ENCODE peak calls at places on chromosomes 16 and 17, in four cellular contexts. Q is Peyer's patch, N is cardiac muscle cell, K is brain microvascular endothelial cell. F is an unnamed sample.

GRCh38 chr16:73549960-73550359 is 502.0 kb upstream of the ZFHX3 start:
- DNase-seq in N (no peak), Q (no peak), K (no peak), F (no peak)

GRCh38 chr16:76176153-76176552 is 101.0 kb upstream of the CNTNAP4 start:
- DNase-seq in N (no peak), K (no peak), Q (no peak), F (no peak)

GRCh38 chr16:19166500-19166899 is 1.5 kb upstream of the SYT17 start:
- DNase-seq in N (no peak), Q (no peak), K (no peak), F (no peak)

GRCh38 chr17:47607481-47607880 is 42.2 kb upstream of the KPNB1 start:
- DNase-seq in K (no peak), Q (no peak), N (no peak), F (no peak)

GRCh38 chr16:88456356-88457292 is 3.5 kb downstream of the ZFPM1 start:
- DNase-seq in K (no peak), N (no peak), Q (peak; percentile 62), F (no peak)

GRCh38 chr17:17511971-17512858 is 16.0 kb upstream of the RASD1 start:
- DNase-seq in K (peak; percentile 85), Q (no peak), N (peak; percentile 88), F (peak; percentile 72)

GRCh38 chr17:77240976-77241375 is 100.2 kb downstream of the SEC14L1 start:
- DNase-seq in Q (no peak), K (no peak), N (no peak), F (no peak)

GRCh38 chr16:58628845-58629680 is 563 bp downstream of the CNOT1 start:
- DNase-seq in Q (peak; percentile 90), N (peak; percentile 11), K (no peak), F (peak; percentile 44)

GRCh38 chr17:64941045-64941444 is 21.8 kb upstream of the LRRC37A3 start:
- DNase-seq in K (no peak), N (no peak), Q (no peak), F (no peak)

GRCh38 chr17:76865174-76865573 is 3.0 kb upstream of the MGAT5B start:
- DNase-seq in N (no peak), K (no peak), Q (no peak), F (no peak)

GRCh38 chr16:67939507-67940435 is 3.1 kb upstream of the PSMB10 start:
- DNase-seq in K (no peak), Q (peak; percentile 86), N (no peak), F (peak; percentile 39)

GRCh38 chr17:44184212-44184810 is 2.5 kb upstream of the TMUB2 start:
- DNase-seq in N (no peak), K (no peak), Q (no peak), F (no peak)

GRCh38 chr16:19130852-19131808 is 17.4 kb downstream of the ITPRIPL2 start:
- DNase-seq in K (peak; percentile 64), N (peak; percentile 80), Q (peak; percentile 52), F (peak; percentile 56)

GRCh38 chr17:76121932-76122383 is 18.4 kb upstream of the EXOC7 start:
- DNase-seq in Q (no peak), K (no peak), N (peak; percentile 46), F (no peak)

GRCh38 chr17:17739388-17740066 is 58.3 kb downstream of the RAI1 start:
- DNase-seq in N (peak; percentile 51), K (no peak), Q (no peak), F (no peak)

DNA sequence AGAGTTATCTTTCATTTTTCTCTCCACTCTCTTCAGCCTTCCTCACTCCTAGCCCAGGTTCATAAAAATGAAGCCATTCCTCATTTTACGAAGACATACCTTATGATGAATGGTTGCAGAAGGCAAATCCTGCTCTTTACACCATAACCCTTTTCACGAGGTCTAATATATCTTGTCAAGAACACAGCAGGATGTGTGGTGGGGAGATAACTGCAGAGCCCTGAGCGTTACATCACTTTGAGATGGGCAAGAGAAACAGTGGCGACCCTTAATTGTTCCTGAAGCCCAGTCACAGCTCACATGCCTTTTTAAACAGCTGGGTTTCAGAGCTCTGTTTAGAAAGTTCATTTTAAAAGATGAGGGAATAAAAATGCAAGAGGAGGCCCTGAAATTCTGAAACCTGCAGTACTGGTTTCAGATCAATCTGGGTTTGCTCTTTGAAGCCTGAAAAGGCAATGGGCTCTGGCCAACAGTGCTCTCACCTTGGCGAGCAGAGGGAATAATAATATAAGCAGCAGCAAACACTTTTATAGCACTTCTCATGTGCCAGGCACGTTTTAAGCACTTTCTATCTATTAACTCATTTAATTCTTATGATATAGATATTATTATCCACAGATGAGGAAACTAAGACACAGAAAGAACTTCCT is 2.9 kb downstream of the FAM117A start:
- DNase-seq in Q (no peak), K (no peak), N (no peak), F (no peak)
- H3K4me3 ChIP-seq in Q (no peak overlapping the region), K (no peak overlapping the region), N (no peak overlapping the region), F (no peak overlapping the region)

DNA sequence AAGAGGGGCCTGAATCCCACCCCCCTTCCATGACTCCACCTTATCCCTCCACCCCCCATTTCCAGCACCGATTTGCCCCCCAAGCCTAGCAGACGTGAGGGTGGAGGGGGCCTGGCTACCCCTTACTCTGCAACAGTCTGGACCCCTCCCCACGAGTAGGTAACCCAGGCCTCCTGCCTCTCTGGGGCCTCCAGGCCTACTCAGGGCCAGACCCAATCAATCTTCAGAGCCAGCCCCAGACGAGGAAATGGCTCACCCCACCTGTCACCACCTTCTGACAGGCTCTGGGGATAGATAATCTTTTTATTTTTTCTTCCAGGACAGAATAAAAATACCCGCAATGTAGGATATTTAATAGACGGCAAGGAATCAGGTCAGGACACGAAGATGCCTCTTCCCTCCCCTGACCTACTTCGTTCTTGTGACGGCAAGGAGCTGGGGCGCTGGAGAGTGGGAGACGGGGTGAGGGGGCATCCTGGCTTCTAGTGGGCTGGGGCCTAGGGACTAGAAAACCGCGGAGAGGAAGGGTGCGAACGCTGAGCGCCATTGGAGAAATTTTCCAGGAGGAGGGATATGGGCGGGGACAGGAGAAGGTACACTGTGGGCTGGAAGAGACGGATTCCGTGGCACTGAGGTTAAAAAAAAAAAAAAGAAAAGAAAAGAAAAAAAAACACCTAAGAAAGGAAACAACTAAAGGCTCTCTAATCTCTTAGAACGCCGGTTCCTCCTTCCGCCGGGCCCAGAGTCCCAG is 872 bp upstream of the PLXDC1 start:
- DNase-seq in N (no peak), Q (peak; percentile 54), K (no peak), F (peak; percentile 60)
- H3K27ac ChIP-seq in N (peak overlapping the region; percentile 57), Q (peak overlapping the region; percentile 91), K (no peak overlapping the region), F (peak overlapping the region; percentile 81)

GRCh38 chr16:47143329-47143676 is 442 bp downstream of the NETO2 start:
- DNase-seq in K (peak; percentile 51), N (peak; percentile 80), Q (peak; percentile 81), F (peak; percentile 47)

GRCh38 chr16:47140686-47141085 is 3.1 kb downstream of the NETO2 start:
- DNase-seq in K (no peak), Q (no peak), N (no peak), F (no peak)

GRCh38 chr16:47143677-47144558 is at the start of gene NETO2:
- DNase-seq in N (peak; percentile 68), Q (peak; percentile 83), K (peak; percentile 19), F (peak; percentile 70)

GRCh38 chr16:47142469-47143328 is 1.0 kb downstream of the NETO2 start:
- DNase-seq in Q (peak; percentile 52), K (peak; percentile 14), N (peak; percentile 50), F (peak; percentile 22)

DNA sequence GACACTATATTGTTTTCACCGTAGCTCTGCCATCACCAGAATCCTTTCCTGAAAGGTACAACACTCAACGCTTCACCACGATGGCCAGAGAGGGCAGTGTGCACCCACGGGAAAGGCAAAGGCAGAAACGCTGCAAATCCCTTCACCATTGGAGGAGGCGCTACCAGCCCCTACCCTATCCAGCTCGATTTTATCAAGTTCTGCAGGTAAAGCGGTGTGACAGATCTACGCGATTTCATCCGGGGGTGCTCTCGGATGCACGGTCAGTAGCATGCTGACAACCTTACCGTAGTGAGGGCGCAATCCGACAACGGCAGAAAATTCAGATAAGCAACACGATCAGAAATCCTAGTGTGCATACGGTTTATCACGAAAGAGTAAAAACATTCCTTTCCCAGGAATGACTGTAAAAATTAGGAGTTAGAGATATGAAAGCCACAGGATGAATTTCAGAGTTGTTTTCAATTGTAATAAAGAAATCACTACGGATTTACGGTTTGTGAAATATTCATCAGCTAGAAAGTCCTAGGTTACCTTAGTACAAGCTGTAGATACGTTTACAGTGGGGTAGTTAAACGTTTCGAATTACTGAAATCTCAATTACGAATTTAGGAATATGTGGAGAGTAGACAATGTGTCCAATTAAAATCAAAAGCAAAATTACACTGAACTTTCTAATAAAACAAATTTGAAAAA is 1.8 kb downstream of the NETO2 start:
- DNase-seq in Q (peak; percentile 95), K (peak; percentile 85), N (peak; percentile 87), F (peak; percentile 85)
- TF ChIP-seq CTCF in Q (peak; percentile 87), K (peak; percentile 98), N (peak; percentile 98), F (peak; percentile 92)

GRCh38 chr16:2469399-2470233 is 1.5 kb upstream of the NTN3 start:
- DNase-seq in K (no peak), N (no peak), Q (no peak), F (no peak)

GRCh38 chr16:2467301-2468141 is 3.6 kb upstream of the NTN3 start:
- DNase-seq in Q (peak; percentile 73), K (peak; percentile 29), N (peak; percentile 76), F (peak; percentile 86)

GRCh38 chr16:2466667-2467300 is 4.3 kb upstream of the NTN3 start:
- DNase-seq in N (no peak), K (no peak), Q (no peak), F (no peak)

GRCh38 chr16:2468725-2469398 is 2.2 kb upstream of the NTN3 start:
- DNase-seq in Q (peak; percentile 62), K (no peak), N (no peak), F (no peak)

DNA sequence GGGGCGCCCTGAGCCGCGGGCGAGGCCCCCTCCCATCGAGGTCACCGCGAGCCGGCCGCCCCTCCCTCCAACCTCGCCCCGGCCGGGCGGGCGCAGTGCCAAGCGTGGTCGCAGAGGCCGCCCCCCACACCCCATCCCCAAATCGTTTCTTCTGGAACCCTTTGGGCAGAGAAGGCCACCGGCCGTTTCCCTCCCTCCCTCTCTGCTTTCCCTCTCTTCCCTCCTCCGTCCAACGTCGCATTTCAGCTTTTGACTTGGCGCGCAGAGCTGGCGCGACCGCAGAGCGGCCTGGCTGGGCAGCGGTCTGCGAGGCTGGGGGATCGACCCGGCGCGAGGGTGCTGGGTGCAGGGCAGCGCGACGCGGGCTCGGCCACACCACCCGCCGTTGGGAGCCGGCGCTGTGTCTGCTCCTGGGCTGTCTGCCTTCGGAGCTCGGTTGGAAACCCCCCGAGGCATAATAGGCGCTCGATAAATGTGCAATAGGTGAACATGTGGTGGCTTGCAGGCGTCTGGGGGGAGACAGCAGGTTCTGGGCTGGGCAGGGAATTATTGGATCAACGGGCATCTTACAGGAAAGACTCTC is 2.9 kb upstream of the NTN3 start:
- DNase-seq in K (no peak), Q (no peak), N (no peak), F (no peak)
- H3K4me3 ChIP-seq in K (peak overlapping the region; percentile 39), Q (peak overlapping the region; percentile 56), N (peak overlapping the region; percentile 38), F (peak overlapping the region; percentile 75)

DNA sequence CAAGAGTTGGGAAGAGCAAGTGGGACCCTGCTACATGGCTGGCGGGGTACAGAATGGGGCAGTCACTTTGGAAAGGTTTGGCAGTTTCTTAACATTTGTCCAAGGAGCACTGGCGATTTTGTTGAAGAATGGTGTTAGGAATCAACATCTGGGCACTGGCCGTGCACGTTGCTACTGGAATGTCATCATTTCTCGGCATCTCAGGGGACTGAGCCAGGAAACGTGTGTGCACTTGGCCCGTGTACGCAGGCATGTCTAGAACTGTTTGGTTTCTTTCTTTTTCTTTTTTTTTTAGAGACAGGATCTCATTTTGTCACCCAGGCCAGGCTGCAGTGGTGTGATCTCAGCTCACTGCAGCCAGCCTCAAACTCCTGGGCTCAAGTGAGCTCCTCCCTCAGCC is 17.3 kb upstream of the FOXK2 start:
- DNase-seq in Q (no peak), K (no peak), N (peak; percentile 62), F (no peak)
- H3K27ac ChIP-seq in Q (no peak overlapping the region), K (no peak overlapping the region), N (no peak overlapping the region), F (no peak overlapping the region)

F was measured in psoas muscle.